ENCODE peak calls at places on chromosome 16, in four cellular contexts. L is fibroblast of lung, O is AG09309, Z is esophagus muscularis mucosa. X is an unnamed sample.

GRCh38 chr16:21685034-21685455 is 21.3 kb downstream of the OTOA start:
- DNase-seq in L (no peak), Z (no peak), O (no peak), X (no peak)

GRCh38 chr16:11078812-11079459 is 134.6 kb downstream of the CLEC16A start:
- DNase-seq in O (peak), L (peak), Z (no peak), X (peak)

GRCh38 chr16:85613609-85614337 is 651 bp downstream of the GSE1 start:
- DNase-seq in L (peak), O (no peak), Z (no peak), X (peak)

GRCh38 chr16:56990407-56991286 is 1.3 kb downstream of the NLRC5 start:
- DNase-seq in O (no peak), Z (no peak), L (no peak), X (no peak)

GRCh38 chr16:74372369-74372768 is 3.7 kb upstream of the NPIPB15 start:
- DNase-seq in Z (no peak), L (no peak), O (no peak), X (no peak)

GRCh38 chr16:68093816-68094613 is 8.8 kb downstream of the NFATC3 start:
- DNase-seq in Z (no peak), O (no peak), L (peak), X (peak)

GRCh38 chr16:57627184-57627871 is 1.1 kb upstream of the ADGRG1 start:
- DNase-seq in O (peak), L (peak), Z (no peak), X (peak)

GRCh38 chr16:88680554-88681083 is 5.7 kb downstream of the SNAI3 start:
- DNase-seq in Z (no peak), L (no peak), O (no peak), X (no peak)

GRCh38 chr16:85462405-85463227 is 150.5 kb upstream of the GSE1 start:
- DNase-seq in Z (no peak), L (no peak), O (no peak), X (no peak)

GRCh38 chr16:82741073-82741615 is 114.4 kb downstream of the CDH13 start:
- DNase-seq in O (no peak), Z (no peak), L (no peak), X (no peak)

GRCh38 chr16:57476546-57477410 is 9.5 kb downstream of the DOK4 start:
- DNase-seq in Z (no peak), L (no peak), O (no peak), X (no peak)

GRCh38 chr16:66375451-66375850 is 9.0 kb downstream of the CDH5 start:
- DNase-seq in Z (no peak), L (no peak), O (no peak), X (no peak)

GRCh38 chr16:57486858-57487834 is 853 bp upstream of the DOK4 start:
- DNase-seq in Z (no peak), O (no peak), L (no peak), X (no peak)

GRCh38 chr16:48537909-48538745 is 71.9 kb downstream of the N4BP1 start:
- DNase-seq in Z (no peak), L (peak), O (no peak), X (peak)

GRCh38 chr16:86251682-86252081 is 258.6 kb upstream of the FOXF1 start:
- DNase-seq in Z (no peak), L (peak), O (no peak), X (no peak)

GRCh38 chr16:63188076-63188771 is 1152.0 kb upstream of the CDH8 start:
- DNase-seq in O (no peak), L (no peak), Z (no peak), X (no peak)

GRCh38 chr16:27067138-27067537 is 411 bp downstream of the C16orf82 start:
- DNase-seq in Z (no peak), L (peak), O (no peak), X (no peak)

GRCh38 chr16:66652661-66653060 is 43.9 kb downstream of the CMTM4 start:
- DNase-seq in O (peak), L (no peak), Z (no peak), X (no peak)

GRCh38 chr16:79601092-79601977 is 798 bp upstream of the MAF start:
- DNase-seq in O (no peak), Z (no peak), L (peak), X (no peak)

GRCh38 chr16:24381470-24382118 is 125.5 kb downstream of the CACNG3 start:
- DNase-seq in Z (no peak), O (no peak), L (no peak), X (no peak)

GRCh38 chr16:14669776-14670175 is 24.3 kb downstream of the PLA2G10 start:
- DNase-seq in L (no peak), Z (no peak), O (no peak), X (no peak)

GRCh38 chr16:66651474-66651765 is 45.1 kb downstream of the CMTM4 start:
- DNase-seq in L (no peak), O (no peak), Z (no peak), X (no peak)

GRCh38 chr16:56708821-56709685 is 20.9 kb upstream of the NUP93 start:
- DNase-seq in Z (no peak), O (no peak), L (no peak), X (no peak)

GRCh38 chr16:11913425-11914079 is 2.2 kb downstream of the GSPT1 start:
- DNase-seq in L (peak), Z (no peak), O (no peak), X (peak)

GRCh38 chr16:31347445-31347844 is 7.5 kb upstream of the ITGAX start:
- DNase-seq in O (no peak), Z (no peak), L (no peak), X (no peak)

GRCh38 chr16:86222965-86223551 is 287.3 kb upstream of the FOXF1 start:
- DNase-seq in Z (no peak), O (peak), L (peak), X (peak)

GRCh38 chr16:72935896-72936295 is 112.0 kb downstream of the ZFHX3 start:
- DNase-seq in O (no peak), Z (no peak), L (peak), X (peak)

GRCh38 chr16:57544129-57544653 is 1.7 kb downstream of the ADGRG5 start:
- DNase-seq in O (no peak), L (no peak), Z (no peak), X (no peak)

GRCh38 chr16:69814078-69814477 is 51.9 kb downstream of the WWP2 start:
- DNase-seq in O (no peak), L (no peak), Z (no peak), X (no peak)

GRCh38 chr16:86521236-86522197 is 11.2 kb downstream of the FOXF1 start:
- DNase-seq in O (no peak), Z (no peak), L (no peak), X (no peak)

GRCh38 chr16:65445313-65446260 is 323.7 kb upstream of the CDH11 start:
- DNase-seq in Z (peak), L (no peak), O (no peak), X (peak)

GRCh38 chr16:54453863-54454262 is 167.3 kb upstream of the IRX3 start:
- DNase-seq in L (no peak), Z (no peak), O (no peak), X (no peak)

GRCh38 chr16:28295213-28295612 is 2.9 kb downstream of the SBK1 start:
- DNase-seq in Z (no peak), L (no peak), O (no peak), X (no peak)

GRCh38 chr16:28294201-28294600 is 1.9 kb downstream of the SBK1 start:
- DNase-seq in L (no peak), O (no peak), Z (no peak), X (no peak)

GRCh38 chr16:28293589-28293935 is 1.2 kb downstream of the SBK1 start:
- DNase-seq in O (no peak), L (no peak), Z (no peak), X (no peak)

GRCh38 chr16:28291651-28292626 is at the start of gene SBK1:
- DNase-seq in L (peak), O (no peak), Z (no peak), X (peak)

GRCh38 chr16:28292731-28293588 is 635 bp downstream of the SBK1 start:
- DNase-seq in Z (no peak), L (no peak), O (no peak), X (no peak)
- H3K4me3 ChIP-seq in Z (peak), L (peak), O (peak), X (peak)

GRCh38 chr16:3086596-3087242 is 12.4 kb downstream of the ZSCAN10 start:
- DNase-seq in Z (no peak), O (no peak), L (no peak), X (no peak)
- H3K4me3 ChIP-seq in Z (peak), O (no peak), L (no peak), X (no peak)

GRCh38 chr16:81453091-81453728 is 8.6 kb downstream of the CMIP start:
- DNase-seq in Z (no peak), O (no peak), L (no peak), X (no peak)

GRCh38 chr16:81456523-81457325 is 12.1 kb downstream of the CMIP start:
- DNase-seq in O (no peak), Z (no peak), L (no peak), X (no peak)

GRCh38 chr16:81454044-81454443 is 9.4 kb downstream of the CMIP start:
- DNase-seq in Z (no peak), O (no peak), L (no peak), X (no peak)

GRCh38 chr16:81455720-81456494 is 11.3 kb downstream of the CMIP start:
- DNase-seq in L (no peak), O (no peak), Z (no peak), X (no peak)

DNA sequence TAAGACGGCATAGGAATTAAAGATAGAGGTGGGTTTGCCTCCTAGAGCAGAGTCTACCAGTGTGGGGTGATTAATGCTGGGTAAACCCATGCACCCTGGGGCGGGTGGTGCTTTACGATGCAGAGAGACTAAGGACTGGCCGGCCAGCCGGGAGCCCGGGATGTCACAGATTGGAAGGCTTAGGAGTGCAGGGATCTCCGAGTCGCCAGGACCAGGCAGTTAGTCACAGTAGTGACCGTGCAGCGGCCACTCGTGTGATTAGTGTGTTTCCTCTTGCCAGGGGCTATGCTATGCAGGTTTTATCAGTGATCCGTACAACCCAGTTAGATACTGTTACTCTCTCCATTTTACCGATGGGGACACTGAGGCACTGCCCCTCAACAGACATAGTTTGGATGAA is 10.4 kb downstream of the CMIP start:
- DNase-seq in Z (no peak), O (no peak), L (no peak), X (no peak)
- H3K4me3 ChIP-seq in Z (no peak), O (no peak), L (no peak), X (no peak)

GRCh38 chr16:71666928-71667707 is 41.1 kb downstream of the MARVELD3 start:
- DNase-seq in O (no peak), L (no peak), Z (no peak), X (no peak)
- H3K4me3 ChIP-seq in O (no peak), L (no peak), Z (no peak), X (no peak)